ENCODE peak calls at places on chromosomes 13 and 19, in eight cellular contexts. S, P, G, T, D, U, H and B are unnamed samples.
A peak's percentile ranks its signal among the peaks of the same experiment; 100 is the strongest.

GRCh38 chr19:29277107-29277506 is 64.2 kb upstream of the UQCRFS1 start:
- DNase-seq in H (no peak), G (peak; percentile 8), S (no peak), U (no peak), T (no peak), P (no peak), D (no peak), B (no peak)

GRCh38 chr13:59274958-59275727 is 888.6 kb downstream of the DIAPH3 start:
- DNase-seq in H (no peak), D (no peak), T (no peak), S (no peak), G (no peak), U (no peak), P (no peak), B (no peak)

GRCh38 chr13:19632915-19633339 is 532 bp upstream of the MPHOSPH8 start:
- DNase-seq in D (no peak), S (no peak), T (no peak), P (no peak), U (no peak), G (no peak), H (no peak), B (no peak)

GRCh38 chr13:66159526-66159925 is 1070.6 kb downstream of the PCDH9 start:
- DNase-seq in D (no peak), G (no peak), U (no peak), P (no peak), S (no peak), T (no peak), H (no peak), B (no peak)

GRCh38 chr13:59038824-59039223 is 1124.9 kb downstream of the DIAPH3 start:
- DNase-seq in H (no peak), P (no peak), G (peak; percentile 5), S (no peak), T (no peak), D (peak; percentile 50), U (no peak), B (no peak)

GRCh38 chr19:33580026-33580644 is 41.6 kb upstream of the CHST8 start:
- DNase-seq in U (no peak), H (no peak), T (no peak), P (peak; percentile 45), D (no peak), G (no peak), S (peak; percentile 1), B (peak; percentile 30)

GRCh38 chr13:24307211-24308067 is 1.9 kb upstream of the C1QTNF9 start:
- DNase-seq in D (no peak), H (no peak), G (peak; percentile 3), S (no peak), T (no peak), U (peak; percentile 74), P (peak; percentile 58), B (no peak)

GRCh38 chr19:14686411-14686810 is 3.4 kb upstream of the ZNF333 start:
- DNase-seq in D (peak; percentile 38), P (peak; percentile 46), U (peak; percentile 32), S (peak; percentile 44), T (no peak), G (peak; percentile 30), H (no peak), B (no peak)

GRCh38 chr19:3073931-3074595 is 11.8 kb upstream of the TLE5 start:
- DNase-seq in U (no peak), T (no peak), H (no peak), S (peak; percentile 40), G (peak; percentile 45), D (no peak), P (no peak), B (peak; percentile 58)

GRCh38 chr13:44148159-44148929 is 225.3 kb upstream of the SERP2 start:
- DNase-seq in U (no peak), T (no peak), S (peak; percentile 14), P (no peak), H (no peak), D (no peak), G (no peak), B (no peak)

GRCh38 chr13:97742084-97742483 is 211.4 kb upstream of the IPO5 start:
- DNase-seq in U (no peak), P (no peak), D (no peak), S (no peak), G (no peak), T (no peak), H (no peak), B (no peak)

GRCh38 chr13:61383101-61383500 is 32.5 kb downstream of the PCDH20 start:
- DNase-seq in S (no peak), D (no peak), T (no peak), H (no peak), U (no peak), G (no peak), P (no peak), B (no peak)

GRCh38 chr13:45368571-45368970 is 27.6 kb upstream of the TPT1 start:
- DNase-seq in G (no peak), H (no peak), S (no peak), P (no peak), D (no peak), T (no peak), U (no peak), B (no peak)

GRCh38 chr19:3670258-3670795 is 29.9 kb downstream of the PIP5K1C start:
- DNase-seq in P (no peak), S (peak; percentile 95), T (peak; percentile 85), D (peak; percentile 96), G (peak; percentile 95), U (peak; percentile 38), H (no peak), B (peak; percentile 46)

GRCh38 chr19:8512991-8513686 is 828 bp downstream of the ZNF414 start:
- DNase-seq in H (no peak), P (no peak), G (no peak), T (no peak), S (peak; percentile 30), D (no peak), U (no peak), B (no peak)

GRCh38 chr19:8517551-8518442 is 3.8 kb upstream of the ZNF414 start:
- DNase-seq in D (peak; percentile 37), T (no peak), G (peak; percentile 82), U (peak; percentile 64), H (no peak), P (no peak), S (peak; percentile 81), B (no peak)

GRCh38 chr19:8512115-8512967 is 1.6 kb downstream of the ZNF414 start:
- DNase-seq in H (no peak), P (peak; percentile 46), G (peak; percentile 24), D (no peak), S (peak; percentile 50), T (no peak), U (no peak), B (no peak)

GRCh38 chr19:8513687-8514504 is at the start of gene ZNF414:
- DNase-seq in H (peak; percentile 62), D (peak; percentile 95), S (peak; percentile 99), G (peak; percentile 98), U (peak; percentile 96), T (peak; percentile 97), P (peak; percentile 93), B (peak; percentile 97)

GRCh38 chr19:8515317-8515716 is 1.4 kb upstream of the ZNF414 start:
- DNase-seq in S (no peak), T (no peak), U (peak; percentile 46), H (no peak), P (no peak), G (no peak), D (no peak), B (no peak)
- H3K4me3 ChIP-seq in S (no peak overlapping the region), T (no peak overlapping the region), U (no peak overlapping the region), H (no peak overlapping the region), P (no peak overlapping the region), G (no peak overlapping the region), D (no peak overlapping the region), B (no peak overlapping the region)

GRCh38 chr13:55038230-55038629 is 2009.6 kb downstream of the OLFM4 start:
- DNase-seq in S (no peak), U (no peak), G (no peak), H (no peak), P (no peak), T (no peak), D (no peak), B (no peak)
- H3K9me3 ChIP-seq in S (no peaks in the 10 kb centered on the region), U (no peaks in the 10 kb centered on the region), G (no peaks in the 10 kb centered on the region), H (no peaks in the 10 kb centered on the region), P (no peaks in the 10 kb centered on the region), T (no peaks in the 10 kb centered on the region), D (no peaks in the 10 kb centered on the region), B (no peaks in the 10 kb centered on the region)

GRCh38 chr19:44855606-44856005 is 9.5 kb downstream of the NECTIN2 start:
- DNase-seq in D (no peak), H (no peak), T (no peak), S (no peak), P (no peak), U (no peak), G (no peak), B (no peak)

GRCh38 chr19:44857837-44858236 is 11.7 kb downstream of the NECTIN2 start:
- DNase-seq in P (no peak), T (no peak), G (no peak), D (no peak), S (no peak), U (no peak), H (no peak), B (peak; percentile 48)

GRCh38 chr19:44851427-44851826 is 5.3 kb downstream of the NECTIN2 start:
- DNase-seq in S (no peak), D (no peak), G (no peak), T (no peak), U (no peak), H (no peak), P (no peak), B (no peak)

GRCh38 chr19:44850641-44851109 is 4.6 kb downstream of the NECTIN2 start:
- DNase-seq in S (no peak), P (no peak), G (no peak), H (no peak), U (no peak), D (no peak), T (no peak), B (no peak)

DNA sequence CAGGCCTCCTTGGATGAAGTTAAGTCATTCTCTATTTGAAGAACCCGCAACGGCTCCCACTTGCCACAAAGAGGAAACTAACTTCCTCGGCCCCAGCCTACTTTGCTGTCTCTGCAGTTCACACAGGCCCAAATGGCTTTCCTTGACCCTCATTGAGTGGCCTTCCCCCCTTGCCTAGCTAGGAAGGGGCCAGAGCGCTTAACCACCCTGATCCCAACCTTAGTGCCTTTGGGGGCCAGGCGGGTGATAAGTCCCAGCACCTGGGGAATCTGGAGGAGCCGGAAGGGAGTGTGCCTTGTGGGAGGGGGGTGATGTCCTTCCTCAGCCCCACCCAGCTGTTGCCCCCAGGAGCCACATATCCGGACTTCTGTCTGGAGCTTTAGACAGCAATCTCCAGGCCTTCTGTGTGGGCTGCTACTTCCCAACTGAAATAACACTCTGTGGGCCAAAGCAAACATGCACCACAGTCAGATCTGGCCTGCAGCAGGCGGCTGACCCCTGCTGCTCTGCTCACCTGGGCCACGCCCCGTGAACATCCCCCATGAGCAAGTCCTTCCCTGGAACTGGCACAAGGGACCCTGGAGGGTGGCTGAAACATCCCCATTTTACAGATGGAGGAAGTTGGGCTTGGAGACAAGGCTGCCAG is 10.5 kb downstream of the NECTIN2 start:
- DNase-seq in U (no peak), T (no peak), D (no peak), G (no peak), H (no peak), S (no peak), P (no peak), B (peak; percentile 48)
- H3K4me3 ChIP-seq in U (no peak overlapping the region), T (no peak overlapping the region), D (no peak overlapping the region), G (no peak overlapping the region), H (no peak overlapping the region), S (no peak overlapping the region), P (no peak overlapping the region), B (no peak overlapping the region)

DNA sequence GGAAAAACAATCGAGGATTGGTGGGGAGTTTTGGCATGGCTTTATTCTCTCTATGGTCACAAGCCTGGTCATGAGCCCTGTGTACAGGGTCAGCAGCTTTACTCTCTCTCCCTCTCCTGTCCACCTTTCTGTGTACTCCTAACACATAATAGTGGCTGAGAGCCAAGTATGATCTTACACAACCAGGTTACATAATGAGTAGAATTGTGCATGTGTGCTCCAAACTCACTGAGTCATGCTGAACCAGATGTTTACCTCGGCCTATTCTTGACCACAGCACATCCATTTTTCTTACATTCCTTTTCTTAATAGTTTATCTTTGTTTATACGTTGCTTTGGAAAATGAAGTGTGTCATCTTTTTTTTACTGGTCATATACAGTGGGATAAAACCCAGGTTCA is 53.1 kb downstream of the ZNF254 start:
- DNase-seq in P (no peak), S (peak; percentile 40), H (no peak), T (no peak), G (peak; percentile 84), U (no peak), D (peak; percentile 75), B (no peak)
- H3K9me3 ChIP-seq in P (peaks cover 51% of the 10 kb centered on the region), S (no peaks in the 10 kb centered on the region), H (peaks cover 12% of the 10 kb centered on the region), T (no peaks in the 10 kb centered on the region), G (no peaks in the 10 kb centered on the region), U (peaks cover 87% of the 10 kb centered on the region), D (no peaks in the 10 kb centered on the region), B (peaks cover 3% of the 10 kb centered on the region)